ENCODE peak calls at places on chromosome 1, in seven cellular contexts. D is progenitor cell of endocrine pancreas, U is bronchial epithelial cell, J is GM12865, K is GM10248, C is left ventricle myocardium inferior, H is H9. Q is an unnamed sample.
A peak's percentile ranks its signal among the peaks of the same experiment; 100 is the strongest.

GRCh38 chr1:159146996-159147395 is 24.4 kb upstream of the CADM3 start:
- DNase-seq in D (no peak), U (no peak), J (no peak), K (no peak), C (no peak), H (no peak), Q (no peak)

GRCh38 chr1:150881331-150882070 is 5.1 kb upstream of the ARNT start:
- DNase-seq in D (no peak), U (peak; percentile 94), J (no peak), K (no peak), C (no peak), H (no peak), Q (no peak)

GRCh38 chr1:236861560-236862230 is 66.6 kb downstream of the MTR start:
- DNase-seq in D (no peak), U (no peak), J (no peak), K (no peak), C (no peak), H (no peak), Q (no peak)

GRCh38 chr1:81296584-81296983 is 504.1 kb upstream of the ADGRL2 start:
- DNase-seq in D (no peak), U (no peak), J (no peak), K (no peak), C (no peak), H (no peak), Q (no peak)

GRCh38 chr1:184859381-184860105 is 104.9 kb upstream of the EDEM3 start:
- DNase-seq in D (no peak), U (no peak), J (peak; percentile 38), K (no peak), C (no peak), H (no peak), Q (no peak)

GRCh38 chr1:149977345-149977744 is 33.2 kb downstream of the OTUD7B start:
- DNase-seq in D (no peak), U (no peak), J (no peak), K (no peak), C (no peak), H (no peak), Q (no peak)

GRCh38 chr1:32454726-32455125 is 10.1 kb upstream of the ZBTB8B start:
- DNase-seq in D (no peak), U (peak; percentile 57), J (no peak), K (no peak), C (peak; percentile 17), H (no peak), Q (no peak)

GRCh38 chr1:87115317-87115885 is 201.0 kb downstream of the HS2ST1 start:
- DNase-seq in D (no peak), U (peak; percentile 73), J (no peak), K (no peak), C (no peak), H (no peak), Q (no peak)

GRCh38 chr1:14184346-14184963 is 414.0 kb upstream of the KAZN start:
- DNase-seq in D (no peak), U (no peak), J (no peak), K (no peak), C (no peak), H (no peak), Q (no peak)
- TF ChIP-seq CTCF in D (no peak), U (no peak), J (no peak), K (no peak), C (no peak), H (no peak), Q (no peak)

DNA sequence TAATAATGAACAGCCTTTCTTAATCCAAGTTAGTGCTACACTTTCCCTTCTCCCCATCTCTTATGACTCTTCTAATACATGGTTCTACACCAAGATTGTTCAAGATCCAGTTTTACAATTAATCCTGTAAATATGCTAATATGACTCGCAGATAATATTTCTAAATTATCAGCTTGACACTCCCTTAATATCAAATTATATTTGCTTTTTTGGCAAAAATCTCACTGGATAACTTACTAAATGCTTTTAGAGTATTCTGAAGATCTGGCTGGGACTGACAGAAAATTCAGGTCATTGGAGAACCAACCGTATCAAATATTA is 24.4 kb upstream of the CR1L start:
- DNase-seq in D (no peak), U (no peak), J (no peak), K (no peak), C (no peak), H (no peak), Q (no peak)
- TF ChIP-seq CTCF in D (no peak), U (no peak), J (no peak), K (no peak), C (no peak), H (peak; percentile 7), Q (no peak)

GRCh38 chr1:247465796-247466195 is 7.9 kb upstream of the OR2B11 start:
- DNase-seq in D (no peak), U (no peak), J (no peak), K (no peak), C (no peak), H (no peak), Q (no peak)
- TF ChIP-seq CTCF in D (no peak), U (no peak), J (no peak), K (no peak), C (no peak), H (no peak), Q (no peak)

DNA sequence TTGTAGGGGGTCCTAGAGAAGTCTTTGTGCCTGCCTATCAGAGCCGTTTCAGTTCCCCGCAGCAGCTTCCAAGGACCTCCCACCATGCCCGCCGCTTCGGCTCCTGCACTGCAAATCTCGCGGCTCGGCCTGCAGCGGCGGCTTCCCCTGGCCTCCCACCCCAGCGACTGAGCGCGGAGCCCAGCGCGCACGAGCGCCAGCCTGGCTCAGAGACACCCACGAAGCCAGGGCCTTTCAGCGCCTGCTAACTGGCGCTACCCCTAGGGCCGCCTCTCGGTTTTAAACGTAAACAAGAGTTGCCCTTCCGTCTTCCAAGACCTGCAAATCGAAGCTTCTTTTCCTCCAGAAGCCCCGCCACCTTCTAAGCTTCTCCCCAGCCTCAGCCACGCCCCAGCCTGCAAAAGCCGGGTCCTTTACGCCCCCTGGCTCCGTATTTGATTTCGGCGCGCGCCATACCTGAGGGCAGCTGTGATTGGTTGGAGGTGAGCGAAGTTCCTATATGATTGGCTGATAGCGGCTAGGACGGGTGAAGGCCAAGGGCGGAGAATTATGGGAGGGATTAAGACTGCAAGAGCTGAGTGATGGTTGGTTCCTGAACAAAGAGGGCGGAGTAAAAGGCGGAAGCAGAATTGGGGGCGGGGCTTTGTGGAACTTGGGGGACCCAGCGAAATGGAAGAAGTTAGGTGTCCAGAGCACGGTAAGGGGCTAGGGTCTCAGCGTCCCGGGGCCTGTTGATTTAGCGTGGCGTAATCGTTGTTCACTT is at the start of gene TTF2:
- DNase-seq in D (peak; percentile 92), U (peak; percentile 99), J (peak; percentile 99), K (peak; percentile 96), C (peak; percentile 88), H (peak; percentile 99), Q (peak; percentile 96)
- TF ChIP-seq CTCF in D (peak; percentile 25), U (no peak), J (no peak), K (no peak), C (peak; percentile 51), H (peak; percentile 38), Q (peak; percentile 11)

DNA sequence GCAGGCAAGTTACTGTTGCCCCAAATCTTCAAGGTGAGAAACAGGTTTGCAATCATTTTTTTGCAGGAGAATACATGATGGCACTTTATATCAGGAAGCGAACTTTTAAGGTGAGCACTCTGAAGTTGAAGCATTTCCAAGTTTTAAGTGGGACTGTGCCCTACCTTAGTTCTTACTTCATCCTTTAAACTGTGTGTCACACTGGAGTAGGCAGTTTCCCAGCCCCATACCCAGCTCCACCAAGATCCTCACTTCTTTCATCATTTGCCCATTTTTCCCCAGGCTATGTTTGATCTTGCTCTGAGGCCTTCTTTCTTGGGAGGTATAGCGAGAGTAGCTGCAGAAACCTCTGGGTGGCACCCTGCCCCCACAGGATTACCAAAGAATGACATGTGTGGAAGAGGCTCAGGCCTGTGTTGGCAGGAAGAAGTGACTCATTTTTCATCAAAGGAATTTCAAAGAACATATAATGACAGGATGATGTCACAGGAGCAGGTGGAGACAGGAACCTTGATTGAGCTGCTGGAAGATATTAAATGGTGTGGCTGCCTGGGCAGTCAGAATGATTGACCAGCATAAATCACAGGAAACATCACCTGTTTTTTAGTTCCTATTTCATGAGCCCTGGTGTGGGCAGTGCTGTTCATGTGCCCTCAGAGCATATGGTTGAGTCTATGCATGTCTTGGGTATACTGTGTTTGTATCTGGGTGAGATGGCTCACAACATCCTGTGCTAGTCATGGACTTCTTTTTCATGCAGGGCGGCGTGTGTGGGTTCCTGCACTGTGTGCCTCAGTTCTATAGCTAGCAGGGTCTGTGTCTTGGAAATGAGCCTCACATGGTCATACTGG is 20.8 kb upstream of the MACF1 start:
- DNase-seq in D (no peak), U (peak; percentile 100), J (peak; percentile 68), K (no peak), C (no peak), H (peak; percentile 71), Q (no peak)
- TF ChIP-seq CTCF in D (peak; percentile 47), U (peak; percentile 41), J (peak; percentile 51), K (peak; percentile 29), C (peak; percentile 60), H (peak; percentile 67), Q (peak; percentile 40)

DNA sequence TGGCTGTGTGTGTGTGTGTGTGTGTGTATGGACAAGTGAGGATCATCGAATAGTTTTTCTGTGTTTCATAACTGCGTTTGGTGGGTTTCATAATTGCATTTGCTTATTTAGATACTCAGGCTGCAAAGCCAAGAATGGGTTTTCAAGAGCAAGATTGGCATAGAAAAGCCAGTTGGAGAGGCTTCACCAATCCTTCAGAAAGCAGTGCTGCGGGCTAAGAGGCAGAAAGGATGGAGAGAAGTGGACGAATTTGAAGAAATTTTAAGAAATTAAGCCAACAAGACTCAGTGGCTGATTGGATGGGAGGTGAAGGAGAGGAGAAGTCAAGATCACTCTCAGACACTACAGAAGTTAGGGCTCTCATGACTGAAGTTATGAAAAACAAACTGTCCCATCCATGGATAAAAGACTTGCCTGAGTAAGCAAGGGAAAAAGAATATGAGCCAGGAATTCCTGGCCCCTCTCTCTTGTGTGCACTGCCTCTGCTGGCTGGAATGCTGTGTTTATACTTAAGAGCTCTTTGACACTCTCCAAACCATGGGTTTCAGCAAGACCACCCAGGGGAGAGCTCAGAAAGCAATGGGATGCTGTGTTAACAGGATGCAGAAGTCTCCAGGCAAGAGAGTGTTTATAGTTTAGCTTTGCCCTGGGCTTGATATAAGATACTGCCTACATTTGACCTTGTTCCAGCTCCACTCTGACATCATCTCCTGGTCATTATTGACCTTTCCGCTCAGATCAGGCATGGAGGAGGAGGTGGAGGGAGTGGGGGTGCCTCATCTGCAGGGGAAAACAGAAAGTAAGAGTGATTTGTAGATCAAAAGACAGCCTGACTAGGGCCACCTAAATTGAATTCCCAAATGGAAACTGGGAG is 232.0 kb upstream of the PLXNA2 start:
- DNase-seq in D (no peak), U (no peak), J (no peak), K (no peak), C (no peak), H (peak; percentile 56), Q (no peak)
- TF ChIP-seq CTCF in D (peak; percentile 51), U (peak; percentile 5), J (no peak), K (no peak), C (peak; percentile 24), H (peak; percentile 77), Q (no peak)

GRCh38 chr1:181391297-181391905 is 91.9 kb upstream of the CACNA1E start:
- DNase-seq in D (no peak), U (no peak), J (no peak), K (no peak), C (no peak), H (peak; percentile 45), Q (no peak)
- TF ChIP-seq CTCF in D (peak; percentile 10), U (no peak), J (peak; percentile 5), K (no peak), C (no peak), H (peak; percentile 55), Q (no peak)